ENCODE peak calls at places on chromosome 3, in seven cellular contexts. E is left ventricle myocardium inferior, V is tibial artery, I is BJ, H is right lobe of liver, B is lower lobe of right lung, R is bronchial epithelial cell. C is an unnamed sample. For H3K36me3, the result is how much of the 10 kb centered on the place peaks cover.

GRCh38 chr3:9206287-9206686 is 43.2 kb downstream of the SRGAP3 start:
- DNase-seq in H (no peak), I (no peak), R (no peak), V (no peak), B (no peak), E (no peak), C (no peak)

GRCh38 chr3:144915202-144915601 is 943.6 kb downstream of the DIPK2A start:
- DNase-seq in R (no peak), H (no peak), B (no peak), I (no peak), V (no peak), E (no peak), C (no peak)

GRCh38 chr3:38254872-38255271 is 10.7 kb upstream of the SLC22A13 start:
- DNase-seq in E (no peak), R (no peak), V (no peak), H (no peak), B (no peak), I (no peak), C (no peak)

GRCh38 chr3:66035763-66036477 is 2.8 kb downstream of the MAGI1 start:
- DNase-seq in V (no peak), E (no peak), R (no peak), H (no peak), I (no peak), B (no peak), C (no peak)

GRCh38 chr3:153070153-153070868 is 91.7 kb upstream of the RAP2B start:
- DNase-seq in E (no peak), B (no peak), H (no peak), R (peak), I (no peak), V (no peak), C (peak)

GRCh38 chr3:196821806-196822355 is 45.8 kb upstream of the SENP5 start:
- DNase-seq in R (no peak), I (no peak), H (no peak), E (no peak), V (no peak), B (no peak), C (no peak)

GRCh38 chr3:147421184-147421912 is 12.2 kb downstream of the ZIC1 start:
- DNase-seq in E (no peak), I (no peak), V (no peak), H (no peak), B (no peak), R (no peak), C (no peak)

GRCh38 chr3:32106929-32107362 is 526 bp downstream of the GPD1L start:
- DNase-seq in B (peak), I (no peak), V (peak), R (peak), H (no peak), E (peak), C (no peak)

GRCh38 chr3:123750659-123751420 is 133.3 kb downstream of the MYLK start:
- DNase-seq in R (peak), V (no peak), I (peak), E (no peak), B (no peak), H (peak), C (peak)

GRCh38 chr3:57746156-57747125 is 9.7 kb upstream of the SLMAP start:
- DNase-seq in H (no peak), R (no peak), I (no peak), V (no peak), B (no peak), E (no peak), C (no peak)

GRCh38 chr3:84547971-84548970 is 410.5 kb upstream of the CADM2 start:
- DNase-seq in B (no peak), E (no peak), V (no peak), I (no peak), H (peak), R (peak), C (no peak)

GRCh38 chr3:20608054-20608738 is 422.2 kb upstream of the SGO1 start:
- DNase-seq in H (no peak), R (no peak), B (no peak), I (no peak), E (no peak), V (no peak), C (no peak)

GRCh38 chr3:54846085-54846484 is 81.8 kb downstream of the LRTM1 start:
- DNase-seq in B (no peak), H (no peak), E (no peak), R (no peak), V (no peak), I (no peak), C (no peak)

GRCh38 chr3:17935217-17935616 is 192.8 kb upstream of the TBC1D5 start:
- DNase-seq in R (peak), V (no peak), I (no peak), B (no peak), H (no peak), E (no peak), C (no peak)

GRCh38 chr3:159789742-159790635 is 198.6 kb upstream of the IL12A start:
- DNase-seq in H (no peak), B (no peak), R (no peak), I (no peak), V (no peak), E (no peak), C (no peak)

GRCh38 chr3:15610083-15610482 is 8.5 kb downstream of the BTD start:
- DNase-seq in R (peak), H (peak), B (peak), V (peak), E (no peak), I (no peak), C (peak)

GRCh38 chr3:34056181-34056910 is 257.9 kb downstream of the PDCD6IP start:
- DNase-seq in I (no peak), H (no peak), R (no peak), V (no peak), B (no peak), E (no peak), C (no peak)

GRCh38 chr3:197417451-197417850 is 119.0 kb upstream of the DLG1 start:
- DNase-seq in H (no peak), B (no peak), R (peak), E (no peak), I (no peak), V (no peak), C (no peak)

GRCh38 chr3:127667119-127667681 is 5.6 kb upstream of the ABTB1 start:
- DNase-seq in H (no peak), I (no peak), B (no peak), V (no peak), R (no peak), E (no peak), C (no peak)

GRCh38 chr3:41581700-41582099 is 380.2 kb downstream of the ULK4 start:
- DNase-seq in R (no peak), B (no peak), I (no peak), V (no peak), E (no peak), H (no peak), C (no peak)

GRCh38 chr3:132953683-132954082 is 84.5 kb upstream of the TMEM108 start:
- DNase-seq in H (no peak), V (no peak), B (no peak), I (no peak), R (no peak), E (no peak), C (no peak)

GRCh38 chr3:65855370-65856100 is 183.2 kb downstream of the MAGI1 start:
- DNase-seq in R (peak), I (no peak), E (no peak), V (peak), B (no peak), H (peak), C (no peak)

GRCh38 chr3:158935846-158936245 is 134.0 kb downstream of the MFSD1 start:
- DNase-seq in R (peak), B (no peak), H (no peak), E (no peak), I (no peak), V (no peak), C (no peak)

GRCh38 chr3:151219056-151219455 is 16.0 kb upstream of the GPR171 start:
- DNase-seq in B (no peak), H (no peak), V (no peak), I (peak), E (no peak), R (peak), C (peak)

GRCh38 chr3:167716920-167717319 is 17.8 kb downstream of the PDCD10 start:
- DNase-seq in I (no peak), V (no peak), H (no peak), R (no peak), E (no peak), B (no peak), C (no peak)

GRCh38 chr3:169390310-169390731 is 273.2 kb downstream of the MECOM start:
- DNase-seq in H (no peak), R (peak), V (no peak), I (no peak), B (no peak), E (no peak), C (no peak)

GRCh38 chr3:101823525-101823924 is 25.8 kb upstream of the NFKBIZ start:
- DNase-seq in I (no peak), E (no peak), V (no peak), B (no peak), H (no peak), R (no peak), C (no peak)

GRCh38 chr3:118938183-118938961 is 96.3 kb downstream of the IGSF11 start:
- DNase-seq in E (no peak), B (no peak), H (no peak), R (peak), V (no peak), I (no peak), C (peak)

GRCh38 chr3:95923496-95924210 is 890.7 kb upstream of the EPHA6 start:
- DNase-seq in H (no peak), E (no peak), B (no peak), R (peak), I (peak), V (peak), C (peak)

GRCh38 chr3:72591522-72592421 is 256.5 kb downstream of the SHQ1 start:
- DNase-seq in I (peak), B (no peak), V (peak), E (peak), H (no peak), R (peak), C (peak)

GRCh38 chr3:174613173-174613572 is 246.0 kb upstream of the NAALADL2 start:
- DNase-seq in I (no peak), R (no peak), B (no peak), V (no peak), H (no peak), E (no peak), C (no peak)

GRCh38 chr3:169403855-169404254 is 259.7 kb downstream of the MECOM start:
- DNase-seq in I (no peak), H (no peak), R (no peak), V (no peak), B (no peak), E (no peak), C (no peak)

GRCh38 chr3:13186416-13186815 is 113.2 kb upstream of the IQSEC1 start:
- DNase-seq in B (no peak), I (no peak), V (no peak), E (no peak), R (no peak), H (no peak), C (no peak)

GRCh38 chr3:99659032-99659431 is 20.6 kb downstream of the COL8A1 start:
- DNase-seq in I (peak), R (peak), V (peak), E (no peak), H (no peak), B (no peak), C (peak)

GRCh38 chr3:38349684-38350359 is 3.2 kb downstream of the XYLB start:
- DNase-seq in I (no peak), V (no peak), R (peak), B (no peak), H (no peak), E (no peak), C (no peak)

GRCh38 chr3:134864644-134865043 is 69.6 kb downstream of the EPHB1 start:
- DNase-seq in H (no peak), R (no peak), B (no peak), I (no peak), E (peak), V (no peak), C (no peak)

GRCh38 chr3:81951106-81951505 is 189.7 kb upstream of the GBE1 start:
- DNase-seq in V (no peak), E (no peak), R (no peak), I (no peak), H (no peak), B (no peak), C (no peak)

GRCh38 chr3:7766530-7766929 is 735.1 kb upstream of the LMCD1 start:
- DNase-seq in V (no peak), H (no peak), B (no peak), I (no peak), E (no peak), R (no peak), C (no peak)

DNA sequence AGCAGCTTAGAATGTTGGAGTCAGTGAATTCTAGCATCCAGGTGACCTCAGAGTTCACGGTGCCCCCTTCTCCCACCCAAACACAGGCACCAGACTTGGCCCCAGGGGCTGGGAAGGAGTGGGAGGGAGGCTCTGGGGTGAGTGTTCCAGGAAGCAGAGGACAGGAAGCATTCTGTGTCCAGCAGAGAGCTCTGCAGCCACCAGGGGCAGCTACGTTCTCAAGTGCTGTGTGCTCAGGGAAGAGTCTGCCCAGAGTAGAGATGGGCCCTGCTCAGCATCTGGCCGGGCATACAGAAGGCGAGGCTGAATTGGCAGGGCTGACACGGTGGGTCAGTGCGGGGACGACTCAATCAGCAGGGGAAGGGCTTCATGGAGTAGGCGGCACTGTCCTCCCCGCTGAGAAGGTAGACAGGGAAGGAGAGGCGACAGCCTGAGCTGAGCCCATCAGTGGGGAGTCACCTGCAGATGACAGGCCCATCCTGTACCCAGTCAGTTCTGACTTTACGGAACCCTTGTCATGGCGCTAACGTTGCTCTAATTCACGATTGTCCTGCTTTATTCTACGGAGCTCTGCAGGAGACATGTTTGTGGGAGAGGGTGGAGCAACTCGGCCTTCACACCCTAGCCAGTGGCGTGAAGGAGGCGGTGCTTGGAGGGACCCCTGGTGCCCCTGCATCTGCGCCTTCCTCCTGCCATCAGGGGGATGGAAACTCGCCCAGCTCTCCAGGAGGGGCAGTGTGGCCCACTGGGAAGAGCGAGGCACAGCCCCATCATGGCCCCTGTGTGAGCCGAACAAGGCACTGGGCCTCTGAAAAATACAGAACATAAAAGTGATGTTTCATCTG is 82.1 kb downstream of the C3orf70 start:
- DNase-seq in B (no peak), I (no peak), R (peak), H (no peak), V (no peak), E (no peak), C (no peak)
- TF ChIP-seq CTCF in B (peak), I (peak), R (peak), H (peak), V (peak), E (peak), C (peak)

GRCh38 chr3:52146811-52147210 is 7.4 kb downstream of the POC1A start:
- DNase-seq in I (no peak), V (no peak), E (peak), H (peak), B (peak), R (no peak), C (no peak)
- H3K36me3 ChIP-seq in I (under half), V (under half), E (under half), H (under half), B (under half), R (under half), C (under half)

GRCh38 chr3:10692039-10692438 is 124.0 kb upstream of the SLC6A11 start:
- DNase-seq in V (no peak), E (no peak), B (no peak), H (no peak), I (no peak), R (no peak), C (no peak)
- H3K4me3 ChIP-seq in V (no peak), E (no peak), B (no peak), H (no peak), I (no peak), R (no peak), C (no peak)

GRCh38 chr3:22916933-22917332 is 286.2 kb upstream of the UBE2E2 start:
- DNase-seq in E (no peak), V (no peak), I (no peak), B (no peak), R (no peak), H (no peak), C (no peak)

GRCh38 chr3:22923686-22924085 is 279.4 kb upstream of the UBE2E2 start:
- DNase-seq in V (no peak), I (no peak), R (no peak), H (no peak), B (no peak), E (no peak), C (no peak)

DNA sequence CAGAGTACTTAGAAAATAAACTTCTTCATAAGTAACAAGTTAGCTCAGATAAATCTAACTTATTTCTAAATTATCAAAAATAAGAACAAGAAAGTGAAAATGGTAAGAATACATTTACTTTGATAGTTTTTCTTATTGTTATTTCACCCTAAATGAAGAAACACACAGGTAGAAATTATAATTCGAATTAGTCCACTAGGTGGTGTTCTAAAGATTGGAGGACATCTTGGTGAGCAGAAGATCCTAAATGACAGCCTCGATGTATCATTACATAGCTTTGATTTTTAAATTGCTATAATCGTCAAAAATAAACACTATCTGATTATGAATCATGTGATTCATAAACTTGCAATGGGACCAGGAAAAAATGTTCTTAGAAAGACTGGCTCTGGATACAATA is 280.8 kb upstream of the UBE2E2 start:
- DNase-seq in B (no peak), V (no peak), E (no peak), R (peak), I (no peak), H (no peak), C (no peak)
- TF ChIP-seq CTCF in B (no peak), V (peak), E (peak), R (peak), I (no peak), H (peak), C (peak)

GRCh38 chr3:97914390-97914789 is 57.8 kb downstream of the RIOX2 start:
- DNase-seq in V (no peak), I (no peak), R (peak), H (no peak), B (no peak), E (no peak), C (no peak)

GRCh38 chr3:97916576-97916975 is 55.7 kb downstream of the RIOX2 start:
- DNase-seq in V (no peak), R (no peak), H (no peak), B (no peak), E (no peak), I (no peak), C (no peak)

DNA sequence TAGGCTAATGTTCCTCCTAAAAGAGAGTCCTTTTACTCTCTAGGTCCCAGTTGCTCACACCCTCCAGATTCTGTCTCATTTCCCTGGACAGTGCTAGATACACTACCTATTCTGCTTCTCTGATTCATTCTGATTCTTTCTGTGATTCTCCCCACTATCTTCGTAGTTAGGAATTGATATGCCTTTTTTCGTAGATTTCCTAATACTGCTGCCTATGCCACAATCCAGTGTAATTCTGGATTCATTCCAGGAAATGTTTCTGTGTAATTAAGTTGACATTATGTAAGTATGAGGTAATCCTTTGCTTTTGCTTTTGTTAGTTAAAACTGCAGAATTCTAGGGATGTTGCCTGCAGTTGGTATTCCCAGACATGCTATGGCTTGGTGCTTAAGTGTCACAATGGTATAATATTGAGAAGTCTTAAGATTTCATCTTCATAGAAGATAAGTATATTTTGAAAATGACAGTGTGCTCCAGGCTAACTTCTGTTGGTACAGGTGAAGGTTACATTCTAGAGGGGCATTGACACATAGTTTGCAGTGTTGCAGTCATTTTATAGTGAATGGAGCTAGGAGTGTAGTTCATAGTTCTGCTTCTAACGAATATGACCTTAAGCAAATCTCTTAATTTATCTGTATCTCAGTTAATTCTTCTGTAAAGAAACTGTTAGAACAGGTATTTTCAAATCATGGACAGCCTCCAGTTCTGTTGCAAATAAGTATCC is 54.3 kb downstream of the RIOX2 start:
- DNase-seq in H (no peak), V (no peak), B (no peak), E (no peak), R (peak), I (no peak), C (no peak)
- H3K36me3 ChIP-seq in H (under half), V (under half), B (under half), E (half or more), R (under half), I (under half), C (under half)